ENCODE peak calls at places on chromosomes 7 and 10, in six cellular contexts. L, S, E, N, P and K are unnamed samples.

GRCh38 chr10:70540089-70540788 is 61.7 kb downstream of the PALD1 start:
- DNase-seq in N (no peak), E (no peak), S (no peak), P (no peak), L (no peak), K (no peak)

GRCh38 chr7:56218510-56218909 is 102.3 kb upstream of the NUPR2 start:
- DNase-seq in N (no peak), S (no peak), E (no peak), P (no peak), L (no peak), K (no peak)

GRCh38 chr10:65294329-65294728 is 1631.5 kb upstream of the LRRTM3 start:
- DNase-seq in L (no peak), S (no peak), P (no peak), N (no peak), E (no peak), K (no peak)

GRCh38 chr7:88322151-88322550 is 15.5 kb upstream of the STEAP4 start:
- DNase-seq in N (no peak), P (no peak), E (no peak), S (peak), L (no peak), K (no peak)

GRCh38 chr7:117979954-117980497 is 106.8 kb upstream of the CTTNBP2 start:
- DNase-seq in P (no peak), E (no peak), S (no peak), N (no peak), L (no peak), K (no peak)

GRCh38 chr10:123548779-123549178 is 117.4 kb upstream of the GPR26 start:
- DNase-seq in E (no peak), P (no peak), N (no peak), S (no peak), L (no peak), K (no peak)

GRCh38 chr7:151327659-151328058 is 14.0 kb upstream of the NUB1 start:
- DNase-seq in L (no peak), P (no peak), S (no peak), N (peak), E (peak), K (peak)

GRCh38 chr7:71718563-71718962 is 586.6 kb downstream of the GALNT17 start:
- DNase-seq in P (no peak), L (no peak), E (no peak), S (no peak), N (no peak), K (no peak)

GRCh38 chr10:71337219-71337625 is 18.2 kb downstream of the SLC29A3 start:
- DNase-seq in E (no peak), P (no peak), S (no peak), L (no peak), N (no peak), K (no peak)

GRCh38 chr7:924541-925231 is 29.8 kb downstream of the ADAP1 start:
- DNase-seq in N (no peak), L (no peak), S (no peak), P (no peak), E (peak), K (no peak)

GRCh38 chr7:67653856-67654442 is 657.3 kb downstream of the TYW1 start:
- DNase-seq in L (no peak), E (no peak), N (no peak), P (no peak), S (no peak), K (no peak)

GRCh38 chr10:12412671-12413368 is 63.5 kb downstream of the CAMK1D start:
- DNase-seq in S (no peak), E (no peak), P (no peak), L (no peak), N (no peak), K (no peak)

GRCh38 chr7:3134715-3135114 is 91.0 kb upstream of the CARD11 start:
- DNase-seq in E (peak), L (no peak), N (no peak), S (no peak), P (no peak), K (no peak)

GRCh38 chr7:106139253-106140251 is 27.4 kb upstream of the SYPL1 start:
- DNase-seq in S (peak), P (no peak), N (peak), E (peak), L (no peak), K (no peak)

GRCh38 chr10:1205450-1206030 is 149.4 kb downstream of the WDR37 start:
- DNase-seq in L (no peak), E (no peak), S (no peak), P (no peak), N (no peak), K (no peak)

GRCh38 chr10:104339469-104340098 is 1.3 kb upstream of the ITPRIP start:
- DNase-seq in P (no peak), L (no peak), S (no peak), E (peak), N (peak), K (no peak)

GRCh38 chr10:120950103-120950561 is 99.0 kb downstream of the WDR11 start:
- DNase-seq in N (peak), E (peak), P (no peak), S (no peak), L (no peak), K (no peak)

GRCh38 chr7:151671514-151671913 is 151.8 kb upstream of the RHEB start:
- DNase-seq in P (no peak), S (no peak), E (no peak), L (no peak), N (no peak), K (no peak)

GRCh38 chr10:85594239-85594638 is 772.4 kb downstream of the GRID1 start:
- DNase-seq in E (no peak), S (no peak), L (no peak), N (no peak), P (no peak), K (no peak)

GRCh38 chr10:119408969-119409371 is 133.5 kb downstream of the RGS10 start:
- DNase-seq in N (no peak), E (no peak), P (no peak), L (no peak), S (no peak), K (no peak)

GRCh38 chr7:127928852-127929251 is 102.4 kb downstream of the LRRC4 start:
- DNase-seq in L (no peak), P (no peak), E (no peak), S (no peak), N (no peak), K (no peak)

GRCh38 chr10:23016636-23017035 is 78.7 kb upstream of the MSRB2 start:
- DNase-seq in P (no peak), L (no peak), N (no peak), E (no peak), S (no peak), K (no peak)

GRCh38 chr10:130998046-130998435 is 313.5 kb downstream of the TCERG1L start:
- DNase-seq in P (no peak), N (no peak), S (no peak), E (no peak), L (no peak), K (no peak)

GRCh38 chr7:40199076-40199802 is 64.4 kb downstream of the SUGCT start:
- DNase-seq in E (peak), L (no peak), P (no peak), S (no peak), N (peak), K (peak)

GRCh38 chr7:69076566-69076965 is 521.7 kb upstream of the AUTS2 start:
- DNase-seq in S (no peak), L (no peak), N (no peak), E (no peak), P (no peak), K (no peak)

GRCh38 chr10:52283174-52283573 is 30.9 kb upstream of the DKK1 start:
- DNase-seq in E (peak), L (no peak), P (no peak), N (no peak), S (no peak), K (no peak)

GRCh38 chr7:2497500-2498336 is 21.5 kb upstream of the GRIFIN start:
- DNase-seq in N (no peak), L (no peak), E (no peak), S (no peak), P (no peak), K (no peak)